ENCODE peak calls at places on chromosomes 5 and 9, in four cellular contexts. A is omental fat pad, C is lower leg skin, K is HL-60. W is an unnamed sample.

GRCh38 chr5:42691413-42691861 is 65.2 kb upstream of the CCDC152 start:
- DNase-seq in A (no peak), C (no peak), K (no peak), W (no peak)

GRCh38 chr5:60852317-60852716 is 8.2 kb upstream of the ELOVL7 start:
- DNase-seq in A (no peak), C (no peak), K (no peak), W (no peak)

GRCh38 chr9:129143461-129143927 is 32.3 kb downstream of the PTPA start:
- DNase-seq in A (no peak), C (peak; percentile 92), K (no peak), W (no peak)

GRCh38 chr5:10513501-10514442 is 50.1 kb upstream of the ANKRD33B start:
- DNase-seq in A (no peak), C (no peak), K (no peak), W (no peak)

GRCh38 chr5:121377446-121377845 is 474.2 kb upstream of the FTMT start:
- DNase-seq in A (no peak), C (no peak), K (no peak), W (no peak)

GRCh38 chr9:136945333-136946227 is 537 bp downstream of the C8G start:
- DNase-seq in A (no peak), C (no peak), K (no peak), W (no peak)

GRCh38 chr9:136171801-136172411 is 33.0 kb downstream of the LHX3 start:
- DNase-seq in A (no peak), C (no peak), K (no peak), W (no peak)

GRCh38 chr9:115254781-115255180 is 136.8 kb upstream of the TNC start:
- DNase-seq in A (no peak), C (no peak), K (no peak), W (no peak)

GRCh38 chr9:12667892-12668291 is 25.3 kb upstream of the TYRP1 start:
- DNase-seq in A (no peak), C (no peak), K (no peak), W (no peak)

GRCh38 chr9:12666813-12667212 is 26.4 kb upstream of the TYRP1 start:
- DNase-seq in A (no peak), C (no peak), K (no peak), W (no peak)
- TF ChIP-seq CTCF in A (no peak), C (no peak), K (no peak), W (no peak)

GRCh38 chr9:2015581-2016410 is 649 bp downstream of the SMARCA2 start:
- DNase-seq in A (peak; percentile 26), C (peak; percentile 93), K (peak; percentile 38), W (no peak)

GRCh38 chr9:2014696-2015580 is at the start of gene SMARCA2:
- DNase-seq in A (peak; percentile 88), C (peak; percentile 99), K (peak; percentile 98), W (peak; percentile 96)

GRCh38 chr9:2014148-2014547 is 999 bp upstream of the SMARCA2 start:
- DNase-seq in A (no peak), C (no peak), K (no peak), W (no peak)

GRCh38 chr9:2012347-2012746 is 2.8 kb upstream of the SMARCA2 start:
- DNase-seq in A (no peak), C (no peak), K (no peak), W (no peak)

DNA sequence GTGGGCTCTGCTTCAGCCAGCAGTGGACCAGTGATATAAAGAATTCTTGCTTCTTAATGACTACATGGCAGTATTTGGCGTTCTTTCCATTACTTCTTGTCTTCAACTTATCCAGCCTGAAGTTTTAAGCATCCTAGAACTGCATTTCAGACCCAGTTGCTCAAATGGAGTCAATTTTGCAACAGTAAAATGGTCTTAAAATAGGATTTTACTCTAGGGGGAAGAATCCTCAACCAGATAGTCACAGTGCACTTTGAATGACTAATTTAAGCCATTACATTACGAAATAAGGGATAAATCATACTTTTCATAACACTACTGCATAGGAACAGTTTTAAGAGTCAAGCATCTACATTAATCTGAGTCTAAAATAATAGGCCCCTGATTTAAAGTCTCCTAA is 1.5 kb upstream of the SMARCA2 start:
- DNase-seq in A (no peak), C (no peak), K (no peak), W (no peak)
- TF ChIP-seq CTCF in A (no peak), C (no peak), K (no peak), W (no peak)

DNA sequence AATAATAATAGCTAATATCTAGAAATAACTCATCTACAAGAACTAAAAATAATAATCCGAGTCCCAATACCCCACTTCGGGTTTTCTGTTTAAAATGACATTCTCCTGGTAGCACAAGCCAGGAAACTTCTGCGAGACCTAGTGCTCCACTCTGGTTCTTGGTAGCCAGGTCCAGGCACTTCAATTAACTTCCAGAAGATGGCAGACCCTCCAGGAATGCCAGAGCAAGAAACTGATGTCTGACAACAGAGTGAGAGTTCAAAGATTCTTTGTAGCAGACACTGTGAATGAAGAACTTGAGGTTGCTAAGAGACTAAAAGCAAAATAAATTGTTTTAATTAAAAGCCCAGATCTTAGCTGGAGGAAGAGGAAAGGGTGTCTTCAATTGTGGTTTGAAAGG is 1963.3 kb upstream of the CDH9 start:
- DNase-seq in A (no peak), C (no peak), K (no peak), W (no peak)
- TF ChIP-seq CTCF in A (no peak), C (no peak), K (no peak), W (no peak)

GRCh38 chr5:110588241-110588962 is 138.1 kb downstream of the TMEM232 start:
- DNase-seq in A (no peak), C (no peak), K (no peak), W (no peak)

GRCh38 chr5:110594866-110595265 is 131.6 kb downstream of the TMEM232 start:
- DNase-seq in A (no peak), C (no peak), K (no peak), W (no peak)

DNA sequence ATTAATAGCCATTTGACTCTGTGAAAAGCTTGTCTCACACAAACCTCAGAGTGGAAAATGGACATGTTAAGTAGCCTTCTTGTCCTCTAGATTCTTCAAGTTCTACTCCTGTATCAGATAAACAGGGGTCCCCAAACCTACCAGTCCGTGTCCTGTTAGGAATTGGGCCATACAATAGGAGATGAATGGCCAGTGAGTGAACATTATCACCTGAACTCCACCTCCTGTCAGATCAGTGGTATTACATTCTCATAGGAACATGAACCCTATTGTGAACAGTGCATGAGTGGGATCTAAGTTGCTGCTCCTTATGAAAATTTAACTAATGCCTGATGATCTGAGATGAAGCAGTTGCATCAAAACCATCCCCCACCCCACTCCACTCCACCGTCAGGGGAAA is 136.3 kb downstream of the TMEM232 start:
- DNase-seq in A (no peak), C (no peak), K (no peak), W (no peak)
- TF ChIP-seq CTCF in A (no peak), C (no peak), K (no peak), W (no peak)

GRCh38 chr9:108142504-108143201 is 653.1 kb upstream of the KLF4 start:
- DNase-seq in A (no peak), C (peak; percentile 96), K (peak; percentile 7), W (no peak)
- TF ChIP-seq CTCF in A (no peak), C (no peak), K (no peak), W (no peak)

DNA sequence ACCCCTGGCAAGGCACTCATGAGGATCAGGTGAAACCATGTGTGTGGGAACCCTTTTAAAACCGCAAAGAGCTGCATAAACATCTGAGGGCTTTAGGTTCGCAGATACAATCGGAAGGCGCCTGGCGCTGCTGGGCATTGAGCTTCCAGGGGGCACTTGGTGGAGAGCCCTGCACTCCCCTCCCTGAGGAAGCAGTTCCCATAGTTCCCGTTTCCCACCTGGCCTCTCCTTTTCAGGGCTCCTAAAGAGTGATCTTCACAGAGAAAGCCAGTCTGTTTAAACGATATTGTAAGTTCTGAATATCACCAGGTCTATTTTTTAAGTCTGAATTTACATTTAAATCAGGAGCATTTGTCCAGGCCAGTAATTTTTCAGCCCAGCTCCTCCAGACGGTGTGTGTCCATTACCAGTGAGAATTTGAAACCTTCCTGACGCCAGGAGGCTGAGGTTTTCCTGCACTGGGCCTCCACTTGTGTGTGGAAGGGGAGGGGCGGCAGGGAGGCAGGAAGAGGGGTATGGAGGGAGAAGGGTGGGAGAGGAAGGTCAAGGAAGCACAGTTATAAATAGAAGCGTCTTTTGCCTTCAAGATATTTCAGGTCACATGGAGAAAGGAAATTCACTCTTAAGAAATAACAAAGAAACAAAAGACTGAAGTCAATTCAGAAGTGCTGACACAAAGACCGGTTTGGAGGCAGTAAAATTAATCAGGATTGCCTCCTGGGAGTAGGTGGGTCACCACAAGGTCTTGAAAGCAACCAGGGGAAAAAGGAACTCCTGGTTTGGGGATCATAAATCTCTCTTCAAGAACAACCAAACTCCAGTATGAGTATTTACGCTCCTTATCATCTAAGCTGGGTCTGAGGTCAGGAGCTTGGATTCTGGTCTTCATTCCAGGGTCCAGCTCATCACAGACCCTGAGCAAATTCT is 14.3 kb upstream of the MGAT1 start:
- DNase-seq in A (peak; percentile 21), C (peak; percentile 84), K (no peak), W (no peak)
- TF ChIP-seq CTCF in A (no peak), C (no peak), K (no peak), W (no peak)

GRCh38 chr9:29691758-29692407 is 2118.6 kb upstream of the C9orf72 start:
- DNase-seq in A (no peak), C (no peak), K (peak; percentile 9), W (no peak)
- TF ChIP-seq CTCF in A (no peak), C (no peak), K (no peak), W (no peak)